ENCODE peak calls at places on chromosomes 12 and 14, in nine cellular contexts. One of them, this sample, is unnamed.
A peak's percentile ranks its signal among the peaks of the same experiment; 100 is the strongest.

GRCh38 chr12:52631676-52632459 is 13.5 kb upstream of the KRT73 start:
- DNase-seq in breast epithelium: no peak
- DNase-seq in activated naive CD4-positive, alpha-beta T cell treated with Interleukin-2 at 50 U/mL for 16 hours: no peak
- DNase-seq in activated T-cell treated with anti-CD3 and anti-CD28 coated beads for 48 hours: no peak
- DNase-seq in cardiac fibroblast: no peak
- DNase-seq in hepatic stellate cell: no peak
- DNase-seq in NCI-H1105 treated with DMSO at 0.1 percent for 48 hours: no peak
- DNase-seq in ascending aorta: no peak
- DNase-seq in H54: no peak
- DNase-seq in this sample: no peak

GRCh38 chr14:54844479-54844878 is 58.1 kb downstream of the GCH1 start:
- DNase-seq in breast epithelium: no peak
- DNase-seq in activated naive CD4-positive, alpha-beta T cell treated with Interleukin-2 at 50 U/mL for 16 hours: no peak
- DNase-seq in activated T-cell treated with anti-CD3 and anti-CD28 coated beads for 48 hours: no peak
- DNase-seq in cardiac fibroblast: no peak
- DNase-seq in hepatic stellate cell: no peak
- DNase-seq in NCI-H1105 treated with DMSO at 0.1 percent for 48 hours: no peak
- DNase-seq in ascending aorta: no peak
- DNase-seq in H54: no peak
- DNase-seq in this sample: no peak

GRCh38 chr12:92539966-92540791 is 162.6 kb upstream of the PLEKHG7 start:
- DNase-seq in breast epithelium: no peak
- DNase-seq in activated naive CD4-positive, alpha-beta T cell treated with Interleukin-2 at 50 U/mL for 16 hours: no peak
- DNase-seq in activated T-cell treated with anti-CD3 and anti-CD28 coated beads for 48 hours: no peak
- DNase-seq in cardiac fibroblast: no peak
- DNase-seq in hepatic stellate cell: no peak
- DNase-seq in NCI-H1105 treated with DMSO at 0.1 percent for 48 hours: no peak
- DNase-seq in ascending aorta: no peak
- DNase-seq in H54: no peak
- DNase-seq in this sample: peak; percentile 24

GRCh38 chr14:59679872-59680271 is 103.3 kb upstream of the CCDC175 start:
- DNase-seq in breast epithelium: no peak
- DNase-seq in activated naive CD4-positive, alpha-beta T cell treated with Interleukin-2 at 50 U/mL for 16 hours: no peak
- DNase-seq in activated T-cell treated with anti-CD3 and anti-CD28 coated beads for 48 hours: no peak
- DNase-seq in cardiac fibroblast: peak; percentile 4
- DNase-seq in hepatic stellate cell: peak; percentile 28
- DNase-seq in NCI-H1105 treated with DMSO at 0.1 percent for 48 hours: peak; percentile 88
- DNase-seq in ascending aorta: peak; percentile 33
- DNase-seq in H54: no peak
- DNase-seq in this sample: no peak

GRCh38 chr14:32826404-32827082 is 112.1 kb upstream of the NPAS3 start:
- DNase-seq in breast epithelium: no peak
- DNase-seq in activated naive CD4-positive, alpha-beta T cell treated with Interleukin-2 at 50 U/mL for 16 hours: no peak
- DNase-seq in activated T-cell treated with anti-CD3 and anti-CD28 coated beads for 48 hours: no peak
- DNase-seq in cardiac fibroblast: peak; percentile 59
- DNase-seq in hepatic stellate cell: no peak
- DNase-seq in NCI-H1105 treated with DMSO at 0.1 percent for 48 hours: peak; percentile 6
- DNase-seq in ascending aorta: no peak
- DNase-seq in H54: no peak
- DNase-seq in this sample: no peak

GRCh38 chr12:6828671-6829531 is 694 bp downstream of the P3H3 start:
- DNase-seq in breast epithelium: no peak
- DNase-seq in activated naive CD4-positive, alpha-beta T cell treated with Interleukin-2 at 50 U/mL for 16 hours: peak; percentile 45
- DNase-seq in activated T-cell treated with anti-CD3 and anti-CD28 coated beads for 48 hours: no peak
- DNase-seq in cardiac fibroblast: peak; percentile 58
- DNase-seq in hepatic stellate cell: peak; percentile 85
- DNase-seq in NCI-H1105 treated with DMSO at 0.1 percent for 48 hours: peak; percentile 36
- DNase-seq in ascending aorta: no peak
- DNase-seq in H54: peak; percentile 45
- DNase-seq in this sample: no peak

GRCh38 chr14:89336338-89336737 is 80.7 kb downstream of the FOXN3 start:
- DNase-seq in breast epithelium: no peak
- DNase-seq in activated naive CD4-positive, alpha-beta T cell treated with Interleukin-2 at 50 U/mL for 16 hours: no peak
- DNase-seq in activated T-cell treated with anti-CD3 and anti-CD28 coated beads for 48 hours: no peak
- DNase-seq in cardiac fibroblast: no peak
- DNase-seq in hepatic stellate cell: no peak
- DNase-seq in NCI-H1105 treated with DMSO at 0.1 percent for 48 hours: no peak
- DNase-seq in ascending aorta: no peak
- DNase-seq in H54: no peak
- DNase-seq in this sample: no peak

GRCh38 chr14:63901434-63902085 is 48.8 kb downstream of the SYNE2 start:
- DNase-seq in breast epithelium: no peak
- DNase-seq in activated naive CD4-positive, alpha-beta T cell treated with Interleukin-2 at 50 U/mL for 16 hours: no peak
- DNase-seq in activated T-cell treated with anti-CD3 and anti-CD28 coated beads for 48 hours: no peak
- DNase-seq in cardiac fibroblast: peak; percentile 83
- DNase-seq in hepatic stellate cell: no peak
- DNase-seq in NCI-H1105 treated with DMSO at 0.1 percent for 48 hours: no peak
- DNase-seq in ascending aorta: no peak
- DNase-seq in H54: no peak
- DNase-seq in this sample: no peak

GRCh38 chr14:105102361-105102760 is 37.1 kb upstream of the GPR132 start:
- DNase-seq in breast epithelium: no peak
- DNase-seq in activated naive CD4-positive, alpha-beta T cell treated with Interleukin-2 at 50 U/mL for 16 hours: no peak
- DNase-seq in activated T-cell treated with anti-CD3 and anti-CD28 coated beads for 48 hours: no peak
- DNase-seq in cardiac fibroblast: no peak
- DNase-seq in hepatic stellate cell: no peak
- DNase-seq in NCI-H1105 treated with DMSO at 0.1 percent for 48 hours: no peak
- DNase-seq in ascending aorta: no peak
- DNase-seq in H54: no peak
- DNase-seq in this sample: no peak

GRCh38 chr12:94545937-94546771 is 86.5 kb upstream of the CEP83 start:
- DNase-seq in breast epithelium: no peak
- DNase-seq in activated naive CD4-positive, alpha-beta T cell treated with Interleukin-2 at 50 U/mL for 16 hours: no peak
- DNase-seq in activated T-cell treated with anti-CD3 and anti-CD28 coated beads for 48 hours: no peak
- DNase-seq in cardiac fibroblast: peak; percentile 80
- DNase-seq in hepatic stellate cell: peak; percentile 67
- DNase-seq in NCI-H1105 treated with DMSO at 0.1 percent for 48 hours: peak; percentile 29
- DNase-seq in ascending aorta: no peak
- DNase-seq in H54: peak; percentile 46
- DNase-seq in this sample: no peak

GRCh38 chr14:104735830-104736642 is 12.0 kb downstream of the ADSS1 start:
- DNase-seq in breast epithelium: no peak
- DNase-seq in activated naive CD4-positive, alpha-beta T cell treated with Interleukin-2 at 50 U/mL for 16 hours: no peak
- DNase-seq in activated T-cell treated with anti-CD3 and anti-CD28 coated beads for 48 hours: no peak
- DNase-seq in cardiac fibroblast: peak; percentile 88
- DNase-seq in hepatic stellate cell: peak; percentile 61
- DNase-seq in NCI-H1105 treated with DMSO at 0.1 percent for 48 hours: no peak
- DNase-seq in ascending aorta: peak; percentile 83
- DNase-seq in H54: no peak
- DNase-seq in this sample: no peak

GRCh38 chr14:58873228-58873953 is 235.6 kb downstream of the DACT1 start:
- DNase-seq in breast epithelium: no peak
- DNase-seq in activated naive CD4-positive, alpha-beta T cell treated with Interleukin-2 at 50 U/mL for 16 hours: no peak
- DNase-seq in activated T-cell treated with anti-CD3 and anti-CD28 coated beads for 48 hours: no peak
- DNase-seq in cardiac fibroblast: no peak
- DNase-seq in hepatic stellate cell: no peak
- DNase-seq in NCI-H1105 treated with DMSO at 0.1 percent for 48 hours: peak; percentile 27
- DNase-seq in ascending aorta: no peak
- DNase-seq in H54: no peak
- DNase-seq in this sample: no peak

GRCh38 chr12:25648460-25648859 is 95.4 kb upstream of the LMNTD1 start:
- DNase-seq in breast epithelium: no peak
- DNase-seq in activated naive CD4-positive, alpha-beta T cell treated with Interleukin-2 at 50 U/mL for 16 hours: no peak
- DNase-seq in activated T-cell treated with anti-CD3 and anti-CD28 coated beads for 48 hours: no peak
- DNase-seq in cardiac fibroblast: peak; percentile 79
- DNase-seq in hepatic stellate cell: peak; percentile 73
- DNase-seq in NCI-H1105 treated with DMSO at 0.1 percent for 48 hours: peak; percentile 49
- DNase-seq in ascending aorta: no peak
- DNase-seq in H54: peak; percentile 64
- DNase-seq in this sample: peak; percentile 71

GRCh38 chr12:119320678-119321077 is 13.9 kb upstream of the CCDC60 start:
- DNase-seq in breast epithelium: no peak
- DNase-seq in activated naive CD4-positive, alpha-beta T cell treated with Interleukin-2 at 50 U/mL for 16 hours: no peak
- DNase-seq in activated T-cell treated with anti-CD3 and anti-CD28 coated beads for 48 hours: no peak
- DNase-seq in cardiac fibroblast: no peak
- DNase-seq in hepatic stellate cell: no peak
- DNase-seq in NCI-H1105 treated with DMSO at 0.1 percent for 48 hours: no peak
- DNase-seq in ascending aorta: no peak
- DNase-seq in H54: no peak
- DNase-seq in this sample: no peak

GRCh38 chr14:65333926-65334687 is 78.4 kb upstream of the FUT8 start:
- DNase-seq in breast epithelium: peak; percentile 53
- DNase-seq in activated naive CD4-positive, alpha-beta T cell treated with Interleukin-2 at 50 U/mL for 16 hours: no peak
- DNase-seq in activated T-cell treated with anti-CD3 and anti-CD28 coated beads for 48 hours: no peak
- DNase-seq in cardiac fibroblast: peak; percentile 86
- DNase-seq in hepatic stellate cell: peak; percentile 52
- DNase-seq in NCI-H1105 treated with DMSO at 0.1 percent for 48 hours: no peak
- DNase-seq in ascending aorta: no peak
- DNase-seq in H54: no peak
- DNase-seq in this sample: no peak

GRCh38 chr12:3646561-3647241 is 106.2 kb downstream of the CRACR2A start:
- DNase-seq in breast epithelium: no peak
- DNase-seq in activated naive CD4-positive, alpha-beta T cell treated with Interleukin-2 at 50 U/mL for 16 hours: no peak
- DNase-seq in activated T-cell treated with anti-CD3 and anti-CD28 coated beads for 48 hours: no peak
- DNase-seq in cardiac fibroblast: no peak
- DNase-seq in hepatic stellate cell: no peak
- DNase-seq in NCI-H1105 treated with DMSO at 0.1 percent for 48 hours: no peak
- DNase-seq in ascending aorta: no peak
- DNase-seq in H54: no peak
- DNase-seq in this sample: no peak

GRCh38 chr12:57864382-57864781 is 17.9 kb upstream of the CTDSP2 start:
- DNase-seq in breast epithelium: no peak
- DNase-seq in activated naive CD4-positive, alpha-beta T cell treated with Interleukin-2 at 50 U/mL for 16 hours: no peak
- DNase-seq in activated T-cell treated with anti-CD3 and anti-CD28 coated beads for 48 hours: no peak
- DNase-seq in cardiac fibroblast: no peak
- DNase-seq in hepatic stellate cell: no peak
- DNase-seq in NCI-H1105 treated with DMSO at 0.1 percent for 48 hours: no peak
- DNase-seq in ascending aorta: no peak
- DNase-seq in H54: peak; percentile 34
- DNase-seq in this sample: no peak

GRCh38 chr12:50032516-50033316 is 7.4 kb upstream of the RACGAP1 start:
- DNase-seq in breast epithelium: no peak
- DNase-seq in activated naive CD4-positive, alpha-beta T cell treated with Interleukin-2 at 50 U/mL for 16 hours: no peak
- DNase-seq in activated T-cell treated with anti-CD3 and anti-CD28 coated beads for 48 hours: no peak
- DNase-seq in cardiac fibroblast: no peak
- DNase-seq in hepatic stellate cell: no peak
- DNase-seq in NCI-H1105 treated with DMSO at 0.1 percent for 48 hours: no peak
- DNase-seq in ascending aorta: no peak
- DNase-seq in H54: no peak
- DNase-seq in this sample: no peak

GRCh38 chr12:25594376-25594775 is 41.3 kb upstream of the LMNTD1 start:
- DNase-seq in breast epithelium: no peak
- DNase-seq in activated naive CD4-positive, alpha-beta T cell treated with Interleukin-2 at 50 U/mL for 16 hours: no peak
- DNase-seq in activated T-cell treated with anti-CD3 and anti-CD28 coated beads for 48 hours: no peak
- DNase-seq in cardiac fibroblast: no peak
- DNase-seq in hepatic stellate cell: no peak
- DNase-seq in NCI-H1105 treated with DMSO at 0.1 percent for 48 hours: no peak
- DNase-seq in ascending aorta: no peak
- DNase-seq in H54: no peak
- DNase-seq in this sample: no peak

GRCh38 chr12:8912910-8913309 is 1.4 kb upstream of the PHC1 start:
- DNase-seq in breast epithelium: peak; percentile 67
- DNase-seq in activated naive CD4-positive, alpha-beta T cell treated with Interleukin-2 at 50 U/mL for 16 hours: peak; percentile 9
- DNase-seq in activated T-cell treated with anti-CD3 and anti-CD28 coated beads for 48 hours: no peak
- DNase-seq in cardiac fibroblast: no peak
- DNase-seq in hepatic stellate cell: no peak
- DNase-seq in NCI-H1105 treated with DMSO at 0.1 percent for 48 hours: peak; percentile 65
- DNase-seq in ascending aorta: no peak
- DNase-seq in H54: no peak
- DNase-seq in this sample: peak; percentile 53

GRCh38 chr12:24719293-24719721 is 229.6 kb downstream of the BCAT1 start:
- DNase-seq in breast epithelium: no peak
- DNase-seq in activated naive CD4-positive, alpha-beta T cell treated with Interleukin-2 at 50 U/mL for 16 hours: peak; percentile 50
- DNase-seq in activated T-cell treated with anti-CD3 and anti-CD28 coated beads for 48 hours: peak; percentile 46
- DNase-seq in cardiac fibroblast: peak; percentile 17
- DNase-seq in hepatic stellate cell: no peak
- DNase-seq in NCI-H1105 treated with DMSO at 0.1 percent for 48 hours: no peak
- DNase-seq in ascending aorta: no peak
- DNase-seq in H54: no peak
- DNase-seq in this sample: no peak

This sample was measured in NCI-H510A treated with DMSO at 0.1 percent for 48 hours.